ENCODE peak calls at places on chromosomes 7 and 10, in seven cellular contexts. P, J, L, O, A, K and G are unnamed samples.

GRCh38 chr7:134806197-134806596 is 26.8 kb downstream of the CALD1 start:
- DNase-seq in L (no peak), P (no peak), J (no peak), O (no peak), K (no peak), A (no peak), G (no peak)

GRCh38 chr7:133344275-133344674 is 91.4 kb downstream of the EXOC4 start:
- DNase-seq in K (no peak), L (peak), A (no peak), J (no peak), O (no peak), P (peak), G (peak)

GRCh38 chr7:16412535-16413247 is 8.6 kb downstream of the CRPPA start:
- DNase-seq in J (no peak), K (no peak), A (no peak), L (no peak), O (no peak), P (no peak), G (no peak)

GRCh38 chr10:43190775-43191174 is 52.5 kb downstream of the CSGALNACT2 start:
- DNase-seq in L (peak), A (no peak), K (no peak), P (no peak), O (no peak), J (no peak), G (no peak)

GRCh38 chr7:130990178-130990832 is 256.3 kb upstream of the KLF14 start:
- DNase-seq in A (no peak), J (no peak), O (no peak), L (no peak), P (no peak), K (peak), G (no peak)

GRCh38 chr7:70660819-70661191 is 471.1 kb upstream of the GALNT17 start:
- DNase-seq in J (no peak), O (no peak), L (no peak), A (no peak), P (no peak), K (no peak), G (no peak)

GRCh38 chr7:149670288-149670687 is 103.1 kb downstream of the ZNF467 start:
- DNase-seq in K (no peak), P (no peak), J (no peak), O (no peak), A (no peak), L (peak), G (no peak)

GRCh38 chr7:98902523-98902922 is 24.2 kb downstream of the TRRAP start:
- DNase-seq in O (no peak), A (no peak), K (no peak), P (no peak), L (no peak), J (no peak), G (no peak)

GRCh38 chr7:116173051-116174028 is 37.0 kb upstream of the TES start:
- DNase-seq in K (no peak), J (peak), A (no peak), P (peak), O (peak), L (peak), G (peak)

GRCh38 chr7:151117565-151117964 is 31.3 kb downstream of the AGAP3 start:
- DNase-seq in K (peak), O (no peak), A (no peak), P (no peak), J (no peak), L (no peak), G (no peak)

GRCh38 chr10:12975266-12975665 is 26.2 kb downstream of the CCDC3 start:
- DNase-seq in O (peak), J (no peak), L (no peak), A (no peak), P (peak), K (no peak), G (no peak)

GRCh38 chr7:90409667-90410066 is 6.4 kb downstream of the CLDN12 start:
- DNase-seq in K (no peak), J (no peak), O (no peak), L (no peak), A (no peak), P (no peak), G (no peak)

GRCh38 chr7:158828343-158829020 is 827 bp downstream of the ESYT2 start:
- DNase-seq in O (peak), A (peak), P (peak), L (peak), J (peak), K (no peak), G (no peak)

GRCh38 chr7:143205560-143206293 is 16.1 kb upstream of the TAS2R40 start:
- DNase-seq in A (no peak), J (no peak), P (no peak), O (peak), L (no peak), K (no peak), G (no peak)

GRCh38 chr7:51357821-51358220 is 41.2 kb upstream of the COBL start:
- DNase-seq in L (no peak), A (no peak), J (no peak), P (no peak), O (no peak), K (no peak), G (no peak)

GRCh38 chr7:46850563-46851325 is 731.2 kb downstream of the TNS3 start:
- DNase-seq in K (no peak), J (no peak), A (no peak), L (peak), P (no peak), O (no peak), G (no peak)

GRCh38 chr10:124378817-124379510 is 39.8 kb downstream of the OAT start:
- DNase-seq in P (no peak), K (no peak), L (no peak), A (no peak), O (no peak), J (no peak), G (peak)

GRCh38 chr10:85922363-85923129 is 444.0 kb downstream of the GRID1 start:
- DNase-seq in L (no peak), A (no peak), P (no peak), O (no peak), J (no peak), K (no peak), G (no peak)

GRCh38 chr10:79406683-79407396 is 38.6 kb downstream of the ZCCHC24 start:
- DNase-seq in A (peak), O (no peak), L (no peak), K (no peak), J (no peak), P (no peak), G (no peak)

GRCh38 chr10:79409038-79410035 is 36.1 kb downstream of the ZCCHC24 start:
- DNase-seq in J (no peak), P (no peak), O (no peak), K (no peak), A (peak), L (no peak), G (no peak)

GRCh38 chr10:79407811-79408795 is 37.3 kb downstream of the ZCCHC24 start:
- DNase-seq in P (no peak), O (no peak), K (no peak), J (no peak), A (peak), L (peak), G (no peak)

GRCh38 chr10:79405995-79406515 is 39.4 kb downstream of the ZCCHC24 start:
- DNase-seq in L (no peak), P (no peak), K (no peak), O (no peak), J (no peak), A (no peak), G (no peak)

GRCh38 chr10:79407397-79407796 is 38.0 kb downstream of the ZCCHC24 start:
- DNase-seq in K (no peak), J (no peak), A (no peak), P (no peak), O (no peak), L (no peak), G (no peak)
- H3K27ac ChIP-seq in K (no peak), J (no peak), A (peak), P (no peak), O (no peak), L (peak), G (no peak)

GRCh38 chr7:121178869-121179497 is 149.8 kb upstream of the WNT16 start:
- DNase-seq in K (no peak), L (no peak), P (no peak), A (no peak), O (peak), J (no peak), G (no peak)
- H3K27ac ChIP-seq in K (no peak), L (no peak), P (no peak), A (no peak), O (peak), J (no peak), G (no peak)

DNA sequence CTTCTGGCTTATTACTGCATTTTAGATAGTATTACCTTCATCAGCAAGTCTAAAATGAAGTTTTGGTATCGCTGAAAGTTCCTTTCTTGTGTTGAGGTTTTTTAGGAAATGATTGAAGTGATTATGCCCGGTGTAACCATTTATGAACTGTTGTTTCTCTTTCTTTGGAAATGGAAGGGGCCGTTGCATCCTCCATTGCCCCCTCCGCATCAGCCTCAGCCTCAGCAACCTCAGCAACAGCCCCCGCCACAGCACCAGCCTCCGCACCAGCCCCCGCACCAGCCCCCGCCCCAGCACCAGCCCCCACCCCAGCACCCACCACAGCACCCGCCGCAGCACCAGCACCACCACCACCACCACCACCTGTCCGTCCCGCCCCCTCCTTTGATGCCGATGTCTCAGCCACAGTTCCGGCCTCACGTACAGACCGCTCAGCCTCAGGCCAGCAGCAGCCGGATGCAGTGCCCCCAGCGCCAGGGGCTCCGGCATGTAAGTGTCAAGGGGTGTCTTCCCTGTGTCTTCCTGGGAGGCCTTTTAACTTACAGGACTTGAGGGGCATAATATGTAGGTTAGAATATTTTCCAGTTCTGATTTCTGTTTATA is 72.6 kb downstream of the SHH start:
- DNase-seq in P (no peak), L (no peak), O (no peak), A (no peak), K (no peak), J (no peak), G (no peak)
- H3K27ac ChIP-seq in P (no peak), L (no peak), O (no peak), A (no peak), K (no peak), J (no peak), G (no peak)

GRCh38 chr7:114083714-114084113 is 164.9 kb upstream of the PPP1R3A start:
- DNase-seq in J (peak), L (no peak), O (no peak), A (no peak), P (no peak), K (no peak), G (no peak)

GRCh38 chr7:114084381-114085312 is 165.8 kb upstream of the PPP1R3A start:
- DNase-seq in L (peak), P (peak), K (no peak), A (peak), O (no peak), J (peak), G (peak)

GRCh38 chr7:114086491-114086905 is 167.7 kb upstream of the PPP1R3A start:
- DNase-seq in A (peak), L (peak), J (no peak), K (no peak), O (no peak), P (peak), G (no peak)

GRCh38 chr7:114085592-114086490 is 167.0 kb upstream of the PPP1R3A start:
- DNase-seq in P (peak), K (no peak), L (peak), A (peak), O (no peak), J (peak), G (peak)

DNA sequence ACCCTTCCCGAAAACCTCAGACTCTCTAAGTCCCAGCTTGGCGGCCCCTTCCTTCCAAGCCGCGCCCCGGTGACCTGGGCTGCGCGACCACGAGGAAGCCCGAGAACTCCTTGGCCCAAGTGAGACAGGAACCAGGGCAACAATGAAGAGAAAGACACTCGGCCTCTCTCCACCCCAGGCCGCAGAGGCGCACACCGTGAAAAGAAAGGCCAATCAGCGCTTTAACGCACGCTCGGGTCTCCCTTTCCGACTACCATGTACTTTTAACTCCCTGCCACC is 166.4 kb upstream of the PPP1R3A start:
- DNase-seq in P (peak), L (no peak), J (peak), O (no peak), K (no peak), A (no peak), G (no peak)
- H3K27ac ChIP-seq in P (peak), L (no peak), J (peak), O (no peak), K (no peak), A (peak), G (no peak)

GRCh38 chr10:98047009-98047741 is 16.8 kb upstream of the CRTAC1 start:
- DNase-seq in L (no peak), A (no peak), P (no peak), O (no peak), K (no peak), J (no peak), G (no peak)

GRCh38 chr10:98041352-98042043 is 11.1 kb upstream of the CRTAC1 start:
- DNase-seq in J (peak), P (peak), A (peak), K (no peak), L (peak), O (peak), G (peak)

GRCh38 chr10:98045785-98046389 is 15.5 kb upstream of the CRTAC1 start:
- DNase-seq in P (peak), L (peak), K (peak), O (peak), A (peak), J (peak), G (peak)
- H3K27ac ChIP-seq in P (no peak), L (no peak), K (no peak), O (no peak), A (no peak), J (no peak), G (no peak)

GRCh38 chr10:121516071-121516470 is 82.2 kb downstream of the FGFR2 start:
- DNase-seq in O (no peak), L (no peak), K (no peak), A (no peak), P (no peak), J (no peak), G (no peak)
- H3K27ac ChIP-seq in O (no peak), L (no peak), K (no peak), A (no peak), P (peak), J (no peak), G (no peak)

DNA sequence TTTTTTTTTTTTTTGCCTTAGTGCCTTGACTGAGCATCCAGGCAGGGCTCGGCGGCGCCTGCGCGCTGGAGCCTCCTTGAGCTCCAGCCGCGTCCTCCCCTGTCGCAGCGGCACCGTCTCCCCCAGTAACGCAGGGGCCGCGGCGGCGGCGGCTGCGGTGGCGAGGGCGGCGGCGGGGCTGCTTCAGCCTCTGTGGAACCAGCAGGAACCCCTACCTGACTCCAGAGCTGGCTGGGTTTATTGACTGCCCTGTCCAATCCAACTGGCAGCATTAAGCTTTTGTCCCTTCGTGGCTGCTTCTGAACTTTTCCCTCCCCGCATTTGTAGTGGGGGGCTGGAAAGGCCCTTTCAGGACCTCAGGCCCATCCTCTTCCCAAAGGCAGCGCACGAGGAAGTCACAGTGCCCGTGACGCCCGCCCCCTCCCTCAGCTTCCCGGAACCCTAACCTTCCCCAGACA is at the start of gene GPR85:
- DNase-seq in J (peak), A (peak), K (no peak), L (peak), P (peak), O (no peak), G (peak)
- H3K27ac ChIP-seq in J (peak), A (peak), K (no peak), L (peak), P (no peak), O (no peak), G (no peak)